ENCODE peak calls at places on chromosomes 12 and 14, in seven cellular contexts. D, W, P, Y, O, S and E are unnamed samples.
A peak's percentile ranks its signal among the peaks of the same experiment; 100 is the strongest.

GRCh38 chr12:48924617-48925217 is 575 bp downstream of the FKBP11 start:
- DNase-seq in W (peak; percentile 20), O (peak; percentile 23), S (peak; percentile 74), Y (no peak), D (peak; percentile 59), P (peak; percentile 67), E (no peak)

GRCh38 chr14:50260511-50260910 is 29.1 kb upstream of the SOS2 start:
- DNase-seq in D (no peak), O (no peak), S (no peak), W (no peak), Y (no peak), P (peak; percentile 17), E (no peak)

GRCh38 chr14:46653031-46653775 is 1.6 kb upstream of the RPL10L start:
- DNase-seq in D (no peak), P (no peak), W (no peak), O (no peak), Y (no peak), S (no peak), E (no peak)

GRCh38 chr12:115763376-115763775 is 514.1 kb downstream of the MED13L start:
- DNase-seq in D (no peak), P (no peak), O (no peak), S (no peak), Y (no peak), W (no peak), E (no peak)

GRCh38 chr12:50032516-50033316 is 7.4 kb upstream of the RACGAP1 start:
- DNase-seq in Y (no peak), P (no peak), W (no peak), S (no peak), O (no peak), D (no peak), E (peak; percentile 28)

GRCh38 chr14:61662437-61663311 is 32.6 kb upstream of the HIF1A start:
- DNase-seq in Y (no peak), S (no peak), D (no peak), P (peak; percentile 28), O (peak; percentile 69), W (no peak), E (no peak)

GRCh38 chr12:50221228-50222008 is 54.2 kb upstream of the CERS5 start:
- DNase-seq in D (no peak), S (no peak), Y (no peak), O (no peak), W (no peak), P (peak; percentile 67), E (no peak)

GRCh38 chr14:59704054-59704453 is 127.4 kb upstream of the CCDC175 start:
- DNase-seq in D (no peak), P (no peak), O (no peak), S (peak; percentile 52), W (no peak), Y (no peak), E (no peak)

GRCh38 chr12:103865151-103865730 is 24.2 kb upstream of the NT5DC3 start:
- DNase-seq in Y (no peak), P (no peak), W (no peak), D (no peak), O (no peak), S (no peak), E (no peak)

GRCh38 chr12:12403264-12404248 is 46.7 kb downstream of the BORCS5 start:
- DNase-seq in S (no peak), O (no peak), Y (no peak), D (no peak), W (no peak), P (no peak), E (no peak)

DNA sequence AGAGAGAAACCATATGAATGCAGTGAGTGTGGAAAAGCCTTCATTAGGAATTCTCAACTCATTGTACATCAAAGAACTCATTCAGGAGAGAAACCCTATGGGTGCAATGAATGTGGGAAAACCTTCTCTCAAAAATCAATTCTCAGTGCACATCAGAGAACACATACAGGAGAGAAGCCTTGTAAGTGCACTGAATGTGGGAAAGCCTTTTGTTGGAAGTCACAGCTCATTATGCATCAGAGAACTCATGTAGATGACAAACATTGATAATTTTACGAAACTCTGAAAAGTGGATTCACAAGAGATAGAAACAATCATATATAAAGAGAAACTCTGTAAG is 22.9 kb downstream of the ZNF268 start:
- DNase-seq in W (no peak), D (no peak), O (no peak), S (no peak), Y (no peak), P (no peak), E (no peak)
- H3K4me3 ChIP-seq in W (no peak overlapping the region), D (no peak overlapping the region), O (peak overlapping the region; percentile 29), S (no peak overlapping the region), Y (no peak overlapping the region), P (no peak overlapping the region), E (no peak overlapping the region)

GRCh38 chr14:53531151-53531550 is 378.0 kb upstream of the DDHD1 start:
- DNase-seq in P (no peak), D (no peak), S (no peak), Y (no peak), O (no peak), W (no peak), E (no peak)

GRCh38 chr14:53533384-53533975 is 380.4 kb upstream of the DDHD1 start:
- DNase-seq in Y (no peak), W (no peak), O (no peak), D (no peak), S (no peak), P (no peak), E (no peak)

GRCh38 chr14:53532871-53533270 is 379.7 kb upstream of the DDHD1 start:
- DNase-seq in Y (no peak), S (no peak), O (no peak), D (no peak), P (no peak), W (no peak), E (no peak)

GRCh38 chr14:53529519-53529918 is 376.4 kb upstream of the DDHD1 start:
- DNase-seq in D (no peak), Y (no peak), S (no peak), P (no peak), W (no peak), O (no peak), E (no peak)

DNA sequence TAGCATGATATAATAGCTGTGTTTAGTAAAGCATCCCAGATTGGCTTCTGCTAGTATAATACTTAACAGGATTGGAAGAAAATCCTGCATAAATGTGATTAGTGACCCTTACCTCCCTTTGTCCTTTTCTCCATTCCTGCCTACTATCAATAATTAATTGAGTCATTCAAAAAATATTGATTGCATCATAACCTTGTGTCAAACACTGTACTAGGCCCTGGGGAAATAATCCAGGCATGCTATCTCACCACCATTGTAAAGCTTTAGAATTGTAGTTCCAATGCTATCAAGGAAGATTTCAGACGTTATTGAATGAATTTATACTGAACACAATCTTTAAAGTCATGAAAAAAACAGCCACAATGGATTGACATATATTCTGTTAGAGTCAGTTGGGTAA is 378.6 kb upstream of the DDHD1 start:
- DNase-seq in S (no peak), Y (no peak), O (no peak), W (no peak), P (no peak), D (no peak), E (no peak)
- H3K4me1 ChIP-seq in S (no peaks in the 10 kb centered on the region), Y (no peaks in the 10 kb centered on the region), O (no peaks in the 10 kb centered on the region), W (peaks cover 2% of the 10 kb centered on the region), P (no peaks in the 10 kb centered on the region), D (no peaks in the 10 kb centered on the region), E (no peaks in the 10 kb centered on the region)

GRCh38 chr12:7396418-7396817 is 47.5 kb downstream of the CD163L1 start:
- DNase-seq in O (no peak), W (no peak), Y (no peak), S (no peak), P (no peak), D (no peak), E (no peak)

GRCh38 chr12:7404275-7404674 is 39.7 kb downstream of the CD163L1 start:
- DNase-seq in W (no peak), D (no peak), Y (no peak), S (no peak), O (no peak), P (no peak), E (no peak)

GRCh38 chr12:7403466-7403865 is 40.5 kb downstream of the CD163L1 start:
- DNase-seq in Y (no peak), D (no peak), S (no peak), P (no peak), O (no peak), W (no peak), E (no peak)

GRCh38 chr12:7395950-7396349 is 48.0 kb downstream of the CD163L1 start:
- DNase-seq in O (no peak), D (no peak), W (no peak), P (no peak), S (no peak), Y (no peak), E (no peak)

DNA sequence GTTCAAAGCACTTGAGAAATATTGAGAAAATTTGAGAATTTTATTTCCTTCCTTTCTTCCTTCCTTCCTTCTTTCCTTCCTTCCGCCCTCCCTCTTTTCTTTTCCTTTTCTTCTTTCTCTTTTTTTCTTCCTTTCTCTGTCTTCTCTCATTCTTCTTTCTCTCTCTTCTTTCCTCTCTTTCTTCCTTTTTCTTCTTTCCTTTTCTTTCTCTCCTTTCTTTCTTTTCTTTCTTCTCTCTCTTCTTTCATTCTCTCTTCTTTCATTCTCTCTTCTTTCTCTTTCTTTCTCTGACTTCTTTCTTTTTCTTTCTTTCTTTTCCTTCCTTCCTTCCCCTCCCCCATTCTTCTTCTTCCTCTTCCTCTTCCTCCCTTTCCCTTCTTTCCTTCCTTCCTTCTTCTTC is 44.9 kb downstream of the CD163L1 start:
- DNase-seq in P (no peak), S (no peak), O (no peak), Y (no peak), W (no peak), D (no peak), E (no peak)
- TF ChIP-seq CTCF in P (no peak), S (no peak), O (no peak), Y (no peak), W (no peak), D (no peak), E (no peak)

GRCh38 chr12:6327591-6328041 is 14.3 kb downstream of the TNFRSF1A start:
- DNase-seq in W (no peak), D (peak; percentile 44), P (no peak), S (no peak), O (no peak), Y (no peak), E (no peak)

GRCh38 chr12:6328045-6328779 is 13.7 kb downstream of the TNFRSF1A start:
- DNase-seq in S (no peak), Y (no peak), D (peak; percentile 28), O (no peak), W (no peak), P (no peak), E (no peak)

GRCh38 chr12:6327159-6327558 is 14.7 kb downstream of the TNFRSF1A start:
- DNase-seq in O (no peak), D (no peak), Y (no peak), W (no peak), S (no peak), P (no peak), E (no peak)

GRCh38 chr12:6324936-6325750 is 14.7 kb downstream of the PLEKHG6 start:
- DNase-seq in O (no peak), Y (no peak), W (no peak), D (peak; percentile 17), S (no peak), P (no peak), E (no peak)

DNA sequence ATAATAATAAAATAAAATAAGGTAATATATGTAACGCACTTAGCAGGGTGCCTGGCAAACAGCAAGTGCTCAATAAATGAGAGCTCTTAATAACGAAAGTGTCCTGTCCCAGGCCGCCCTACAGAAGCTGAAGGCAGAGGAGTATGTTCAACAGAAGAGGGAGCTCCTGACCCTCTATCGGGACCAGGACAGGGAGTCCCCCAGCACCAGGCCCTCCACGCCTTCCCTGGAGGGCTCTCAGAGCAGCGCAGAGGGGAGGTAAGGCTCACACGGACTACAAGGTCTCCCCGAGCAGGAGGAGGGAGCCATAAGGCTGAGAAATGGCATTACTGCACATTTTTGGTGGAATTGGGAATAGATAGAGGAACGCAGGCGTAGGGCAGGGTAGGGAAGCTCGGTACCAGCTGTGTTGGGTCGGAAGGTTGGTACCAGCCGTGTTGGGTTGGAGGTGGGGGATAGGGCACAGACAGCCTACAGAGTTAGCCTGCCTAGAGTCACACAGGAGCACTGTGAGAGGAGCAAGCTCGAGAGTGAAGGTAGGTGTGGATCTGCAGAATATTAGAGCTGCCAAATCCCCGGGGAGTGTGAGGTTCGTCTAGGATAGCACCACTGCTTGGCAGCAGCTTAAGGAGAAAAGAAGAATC is 15.4 kb downstream of the TNFRSF1A start:
- DNase-seq in Y (no peak), P (peak; percentile 80), S (peak; percentile 79), D (peak; percentile 80), W (peak; percentile 53), O (no peak), E (peak; percentile 81)
- H3K4me3 ChIP-seq in Y (no peak overlapping the region), P (no peak overlapping the region), S (peak overlapping the region; percentile 5), D (no peak overlapping the region), W (peak overlapping the region; percentile 24), O (no peak overlapping the region), E (no peak overlapping the region)